ENCODE peak calls at places on chromosomes 5 and 9, in eight cellular contexts. C is stimulated activated CD8-positive, alpha-beta memory T cell treated with anti-CD3 and anti-CD28 coated beads, Interleukin-7, amount 100 ng/mL, for 1 hour; F is RWPE1; Z is B cell; L is SK-MEL-5; N is EL; W is stimulated activated CD4-positive, alpha-beta T cell treated with anti-CD3 and anti-CD28 coated beads, Interleukin-2, amount 100 ng/mL, for 48 hours; E is progenitor cell of endocrine pancreas. V is an unnamed sample.

GRCh38 chr9:37410969-37411785 is 11.3 kb upstream of the GRHPR start:
- DNase-seq in C (no peak), F (no peak), Z (peak), L (no peak), N (peak), W (peak), E (no peak), V (no peak)

GRCh38 chr5:34655354-34655991 is 655 bp upstream of the RAI14 start:
- DNase-seq in C (no peak), F (peak), Z (peak), L (peak), N (peak), W (peak), E (peak), V (no peak)

GRCh38 chr5:32628049-32628803 is 42.9 kb downstream of the SUB1 start:
- DNase-seq in C (no peak), F (no peak), Z (no peak), L (no peak), N (no peak), W (no peak), E (no peak), V (no peak)

GRCh38 chr5:56176155-56176798 is 56.9 kb downstream of the ANKRD55 start:
- DNase-seq in C (no peak), F (no peak), Z (no peak), L (no peak), N (no peak), W (no peak), E (no peak), V (no peak)

GRCh38 chr9:104118916-104119315 is 24.8 kb downstream of the SMC2 start:
- DNase-seq in C (no peak), F (no peak), Z (no peak), L (no peak), N (no peak), W (no peak), E (no peak), V (no peak)

GRCh38 chr9:127779136-127779981 is 893 bp upstream of the SH2D3C start:
- DNase-seq in C (no peak), F (no peak), Z (peak), L (no peak), N (no peak), W (peak), E (no peak), V (peak)

GRCh38 chr5:92907914-92908606 is 673.0 kb downstream of the NR2F1-AS1 start:
- DNase-seq in C (no peak), F (no peak), Z (no peak), L (peak), N (peak), W (no peak), E (no peak), V (no peak)

GRCh38 chr5:7392401-7393024 is 3.4 kb upstream of the ADCY2 start:
- DNase-seq in C (no peak), F (no peak), Z (no peak), L (peak), N (no peak), W (no peak), E (no peak), V (no peak)

GRCh38 chr9:112310826-112311225 is 22.6 kb downstream of the PTBP3 start:
- DNase-seq in C (no peak), F (no peak), Z (no peak), L (no peak), N (no peak), W (no peak), E (no peak), V (no peak)

GRCh38 chr9:131138676-131139075 is 13.3 kb downstream of the NUP214 start:
- DNase-seq in C (no peak), F (no peak), Z (no peak), L (no peak), N (no peak), W (no peak), E (no peak), V (no peak)

GRCh38 chr9:97593960-97594359 is 39.2 kb downstream of the TSTD2 start:
- DNase-seq in C (no peak), F (no peak), Z (no peak), L (no peak), N (peak), W (no peak), E (no peak), V (no peak)

GRCh38 chr5:56561-57290 is 35.2 kb upstream of the PLEKHG4B start:
- DNase-seq in C (no peak), F (peak), Z (no peak), L (peak), N (peak), W (peak), E (peak), V (no peak)

GRCh38 chr9:107548298-107549142 is 59.0 kb upstream of the KLF4 start:
- DNase-seq in C (no peak), F (peak), Z (no peak), L (peak), N (peak), W (no peak), E (no peak), V (no peak)

GRCh38 chr5:159912033-159912800 is 4.1 kb upstream of the ADRA1B start:
- DNase-seq in C (no peak), F (no peak), Z (no peak), L (no peak), N (peak), W (no peak), E (no peak), V (no peak)

GRCh38 chr9:98162638-98163037 is 29.8 kb downstream of the CORO2A start:
- DNase-seq in C (no peak), F (peak), Z (no peak), L (no peak), N (no peak), W (no peak), E (no peak), V (no peak)

V was measured in activated gamma-delta T cell treated with anti-CD3 and anti-CD28 coated beads, Interleukin-2, amount 50 U/mL, for 16 hours.